ENCODE peak calls at places on chromosome 22, in seven cellular contexts. C, R, J, P, S, U and V are unnamed samples.

GRCh38 chr22:20128902-20129746 is 2.5 kb upstream of the ZDHHC8 start:
- DNase-seq in C (no peak), R (no peak), J (peak; percentile 68), P (no peak), S (no peak), U (no peak), V (peak; percentile 24)

GRCh38 chr22:50473855-50474671 is 772 bp downstream of the SBF1 start:
- DNase-seq in C (no peak), R (no peak), J (no peak), P (no peak), S (peak; percentile 62), U (no peak), V (no peak)

GRCh38 chr22:26292667-26292995 is 123.4 kb downstream of the SEZ6L start:
- DNase-seq in C (no peak), R (no peak), J (no peak), P (no peak), S (no peak), U (no peak), V (no peak)

GRCh38 chr22:17891427-17892167 is 117.3 kb upstream of the BID start:
- DNase-seq in C (no peak), R (peak; percentile 39), J (no peak), P (peak; percentile 45), S (no peak), U (peak; percentile 95), V (no peak)

GRCh38 chr22:30265851-30266444 is 703 bp downstream of the OSM start:
- DNase-seq in C (no peak), R (no peak), J (no peak), P (no peak), S (peak; percentile 84), U (no peak), V (peak; percentile 71)

GRCh38 chr22:21593406-21594232 is 26.1 kb downstream of the UBE2L3 start:
- DNase-seq in C (no peak), R (no peak), J (no peak), P (no peak), S (no peak), U (peak; percentile 84), V (no peak)

GRCh38 chr22:50282361-50283144 is 12.4 kb upstream of the MAPK11 start:
- DNase-seq in C (no peak), R (no peak), J (peak; percentile 55), P (no peak), S (peak; percentile 89), U (no peak), V (no peak)

GRCh38 chr22:27531782-27532530 is 269.6 kb downstream of the MN1 start:
- DNase-seq in C (no peak), R (no peak), J (no peak), P (no peak), S (no peak), U (no peak), V (no peak)

GRCh38 chr22:43848366-43849171 is 13.7 kb downstream of the SULT4A1 start:
- DNase-seq in C (peak; percentile 55), R (no peak), J (no peak), P (no peak), S (no peak), U (peak; percentile 93), V (no peak)

GRCh38 chr22:32058656-32059280 is 15.7 kb downstream of the SLC5A1 start:
- DNase-seq in C (no peak), R (no peak), J (no peak), P (no peak), S (no peak), U (no peak), V (no peak)

GRCh38 chr22:18965526-18966421 is 29.7 kb upstream of the PRODH start:
- DNase-seq in C (peak; percentile 72), R (no peak), J (no peak), P (no peak), S (peak; percentile 30), U (peak; percentile 81), V (no peak)

GRCh38 chr22:50098052-50098451 is 8.2 kb downstream of the MOV10L1 start:
- DNase-seq in C (no peak), R (no peak), J (no peak), P (no peak), S (no peak), U (no peak), V (no peak)

GRCh38 chr22:46931881-46932280 is 169.4 kb downstream of the TBC1D22A start:
- DNase-seq in C (no peak), R (no peak), J (no peak), P (no peak), S (no peak), U (peak; percentile 56), V (no peak)

GRCh38 chr22:42908082-42908746 is 51.1 kb upstream of the ARFGAP3 start:
- DNase-seq in C (no peak), R (no peak), J (no peak), P (no peak), S (peak; percentile 39), U (no peak), V (no peak)

GRCh38 chr22:28978863-28979799 is 82.5 kb downstream of the C22orf31 start:
- DNase-seq in C (no peak), R (no peak), J (no peak), P (no peak), S (no peak), U (no peak), V (no peak)

GRCh38 chr22:27387561-27387960 is 414.0 kb downstream of the MN1 start:
- DNase-seq in C (no peak), R (no peak), J (no peak), P (no peak), S (no peak), U (no peak), V (no peak)

GRCh38 chr22:36727927-36728488 is 24.5 kb upstream of the CACNG2 start:
- DNase-seq in C (no peak), R (no peak), J (no peak), P (no peak), S (no peak), U (peak; percentile 16), V (no peak)

GRCh38 chr22:17774206-17774927 is at the start of gene BID:
- DNase-seq in C (peak; percentile 87), R (no peak), J (peak; percentile 45), P (no peak), S (peak; percentile 84), U (no peak), V (no peak)